ENCODE peak calls at places on chromosomes 11 and 22, in seven cellular contexts. One of them, this sample, is unnamed.

GRCh38 chr22:42275176-42275575 is 4.7 kb upstream of the TCF20 start:
- DNase-seq in SK-N-SH: no peak
- DNase-seq in K562: no peak
- DNase-seq in HepG2: no peak
- DNase-seq in GM12892: no peak
- DNase-seq in GM12878: no peak
- DNase-seq in H1: no peak
- DNase-seq in this sample: no peak

GRCh38 chr11:10307022-10307410 is 2.1 kb downstream of the ADM start:
- DNase-seq in K562: no peak
- DNase-seq in HepG2: peak
- DNase-seq in GM12878: no peak
- DNase-seq in SK-N-SH: no peak
- DNase-seq in H1: no peak
- DNase-seq in GM12892: no peak
- DNase-seq in this sample: no peak

GRCh38 chr11:20501971-20502370 is 97.4 kb upstream of the SLC6A5 start:
- DNase-seq in H1: no peak
- DNase-seq in GM12892: no peak
- DNase-seq in GM12878: no peak
- DNase-seq in HepG2: no peak
- DNase-seq in K562: no peak
- DNase-seq in SK-N-SH: no peak
- DNase-seq in this sample: no peak

GRCh38 chr22:24695958-24696511 is 78.5 kb downstream of the PIWIL3 start:
- DNase-seq in SK-N-SH: no peak
- DNase-seq in K562: peak
- DNase-seq in HepG2: no peak
- DNase-seq in GM12878: no peak
- DNase-seq in H1: no peak
- DNase-seq in GM12892: no peak
- DNase-seq in this sample: no peak

GRCh38 chr11:108788565-108789199 is 123.8 kb downstream of the DDX10 start:
- DNase-seq in HepG2: peak
- DNase-seq in SK-N-SH: no peak
- DNase-seq in K562: peak
- DNase-seq in GM12892: no peak
- DNase-seq in H1: no peak
- DNase-seq in GM12878: no peak
- DNase-seq in this sample: no peak

GRCh38 chr22:27637604-27638003 is 164.0 kb downstream of the MN1 start:
- DNase-seq in GM12878: no peak
- DNase-seq in H1: no peak
- DNase-seq in GM12892: no peak
- DNase-seq in K562: no peak
- DNase-seq in SK-N-SH: no peak
- DNase-seq in HepG2: no peak
- DNase-seq in this sample: no peak

GRCh38 chr22:40022536-40023225 is 27.9 kb downstream of the FAM83F start:
- DNase-seq in GM12892: no peak
- DNase-seq in HepG2: no peak
- DNase-seq in GM12878: no peak
- DNase-seq in H1: no peak
- DNase-seq in SK-N-SH: no peak
- DNase-seq in K562: no peak
- DNase-seq in this sample: no peak

GRCh38 chr11:126149759-126150236 is 61.7 kb downstream of the RPUSD4 start:
- DNase-seq in SK-N-SH: no peak
- DNase-seq in HepG2: no peak
- DNase-seq in GM12878: no peak
- DNase-seq in GM12892: no peak
- DNase-seq in K562: no peak
- DNase-seq in H1: no peak
- DNase-seq in this sample: no peak

GRCh38 chr22:27438271-27438980 is 363.1 kb downstream of the MN1 start:
- DNase-seq in K562: no peak
- DNase-seq in SK-N-SH: peak
- DNase-seq in HepG2: no peak
- DNase-seq in H1: no peak
- DNase-seq in GM12878: no peak
- DNase-seq in GM12892: no peak
- DNase-seq in this sample: no peak

GRCh38 chr11:93537022-93537421 is 6.2 kb downstream of the SMCO4 start:
- DNase-seq in H1: no peak
- DNase-seq in K562: no peak
- DNase-seq in GM12892: no peak
- DNase-seq in GM12878: no peak
- DNase-seq in HepG2: no peak
- DNase-seq in SK-N-SH: no peak
- DNase-seq in this sample: no peak
- TF ChIP-seq TAF1 in H1: no peak
- TF ChIP-seq TAF1 in K562: no peak
- TF ChIP-seq TAF1 in GM12892: no peak
- TF ChIP-seq TAF1 in GM12878: no peak
- TF ChIP-seq TAF1 in HepG2: no peak
- TF ChIP-seq TAF1 in SK-N-SH: no peak
- TF ChIP-seq TAF1 in this sample: no peak

GRCh38 chr11:3971756-3972404 is 116.4 kb downstream of the STIM1 start:
- DNase-seq in GM12878: no peak
- DNase-seq in GM12892: no peak
- DNase-seq in K562: no peak
- DNase-seq in H1: no peak
- DNase-seq in SK-N-SH: no peak
- DNase-seq in HepG2: no peak
- DNase-seq in this sample: no peak
- TF ChIP-seq TAF1 in GM12878: no peak
- TF ChIP-seq TAF1 in GM12892: no peak
- TF ChIP-seq TAF1 in K562: no peak
- TF ChIP-seq TAF1 in H1: no peak
- TF ChIP-seq TAF1 in SK-N-SH: no peak
- TF ChIP-seq TAF1 in HepG2: no peak
- TF ChIP-seq TAF1 in this sample: no peak

GRCh38 chr11:18775492-18776292 is 15.9 kb downstream of the PTPN5 start:
- DNase-seq in SK-N-SH: peak
- DNase-seq in H1: peak
- DNase-seq in HepG2: peak
- DNase-seq in GM12892: peak
- DNase-seq in GM12878: no peak
- DNase-seq in K562: peak
- DNase-seq in this sample: peak
- TF ChIP-seq TAF1 in SK-N-SH: no peak
- TF ChIP-seq TAF1 in H1: no peak
- TF ChIP-seq TAF1 in HepG2: no peak
- TF ChIP-seq TAF1 in GM12892: no peak
- TF ChIP-seq TAF1 in GM12878: no peak
- TF ChIP-seq TAF1 in K562: no peak
- TF ChIP-seq TAF1 in this sample: no peak

GRCh38 chr22:49303061-49303735 is 524.5 kb downstream of the BRD1 start:
- DNase-seq in K562: no peak
- DNase-seq in GM12892: no peak
- DNase-seq in GM12878: no peak
- DNase-seq in SK-N-SH: no peak
- DNase-seq in HepG2: no peak
- DNase-seq in H1: no peak
- DNase-seq in this sample: no peak
- TF ChIP-seq TAF1 in K562: no peak
- TF ChIP-seq TAF1 in GM12892: no peak
- TF ChIP-seq TAF1 in GM12878: no peak
- TF ChIP-seq TAF1 in SK-N-SH: no peak
- TF ChIP-seq TAF1 in HepG2: no peak
- TF ChIP-seq TAF1 in H1: no peak
- TF ChIP-seq TAF1 in this sample: no peak

DNA sequence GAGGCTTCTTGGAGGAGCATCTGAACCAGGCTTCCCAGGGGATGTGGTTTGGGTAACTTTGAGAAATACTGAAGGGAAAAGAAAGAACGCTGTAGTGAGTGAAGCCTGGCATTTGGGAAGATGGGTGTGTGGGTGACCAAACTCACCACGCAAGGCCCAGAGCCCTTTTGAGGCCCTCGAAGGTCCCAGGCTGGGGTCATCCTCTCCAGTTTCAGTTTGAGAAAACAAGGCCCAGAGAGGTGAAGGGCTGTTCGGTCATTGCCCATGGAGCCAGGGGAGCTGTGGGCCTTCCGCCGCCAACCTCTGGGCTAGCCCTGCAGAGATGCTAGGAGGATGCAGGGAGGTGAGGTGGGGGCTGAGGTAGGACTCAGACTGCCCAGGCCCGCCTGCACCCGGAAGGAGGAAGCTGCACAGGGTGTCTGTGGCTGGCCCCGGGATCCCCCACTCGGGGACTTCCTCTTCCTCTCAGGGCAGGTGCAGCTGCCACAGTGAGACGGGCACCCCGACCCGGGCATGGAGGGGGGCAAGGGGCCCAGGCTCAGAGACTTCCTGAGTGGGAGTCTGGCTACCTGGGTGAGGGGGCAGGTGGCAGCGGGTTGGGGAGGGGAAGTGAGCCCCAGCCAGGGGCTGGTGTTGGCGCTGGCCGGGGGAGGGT is at the start of gene CCDC88B:
- DNase-seq in K562: no peak
- DNase-seq in GM12892: peak
- DNase-seq in GM12878: no peak
- DNase-seq in SK-N-SH: no peak
- DNase-seq in HepG2: no peak
- DNase-seq in H1: no peak
- DNase-seq in this sample: peak
- TF ChIP-seq TAF1 in K562: no peak
- TF ChIP-seq TAF1 in GM12892: no peak
- TF ChIP-seq TAF1 in GM12878: peak
- TF ChIP-seq TAF1 in SK-N-SH: no peak
- TF ChIP-seq TAF1 in HepG2: no peak
- TF ChIP-seq TAF1 in H1: no peak
- TF ChIP-seq TAF1 in this sample: peak

DNA sequence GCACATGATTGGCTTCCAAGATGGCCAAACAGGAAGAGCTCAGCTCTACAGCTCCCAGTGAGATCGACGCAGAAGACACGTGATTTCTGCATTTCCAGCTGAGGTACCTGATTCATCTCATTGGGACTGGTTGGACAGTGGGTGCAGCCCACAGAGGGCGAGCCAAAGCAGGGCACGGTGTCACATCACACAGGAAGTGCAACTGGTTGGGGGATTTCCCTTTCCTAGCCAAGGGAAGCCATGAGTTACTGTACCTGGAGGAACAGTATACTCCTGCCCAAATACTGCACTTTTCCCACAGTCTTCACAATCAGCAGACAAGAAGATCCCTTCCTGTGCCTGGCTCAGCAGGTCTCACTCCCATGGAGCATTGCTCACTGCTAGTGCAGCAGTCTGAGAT is 131.2 kb downstream of the DLG2 start:
- DNase-seq in H1: no peak
- DNase-seq in HepG2: no peak
- DNase-seq in GM12878: no peak
- DNase-seq in SK-N-SH: no peak
- DNase-seq in GM12892: no peak
- DNase-seq in K562: no peak
- DNase-seq in this sample: no peak
- TF ChIP-seq TAF1 in H1: no peak
- TF ChIP-seq TAF1 in HepG2: no peak
- TF ChIP-seq TAF1 in GM12878: no peak
- TF ChIP-seq TAF1 in SK-N-SH: no peak
- TF ChIP-seq TAF1 in GM12892: no peak
- TF ChIP-seq TAF1 in K562: no peak
- TF ChIP-seq TAF1 in this sample: no peak

GRCh38 chr11:26858098-26858497 is 135.8 kb upstream of the FIBIN start:
- DNase-seq in HepG2: no peak
- DNase-seq in SK-N-SH: no peak
- DNase-seq in GM12892: no peak
- DNase-seq in K562: no peak
- DNase-seq in H1: no peak
- DNase-seq in GM12878: no peak
- DNase-seq in this sample: no peak
- TF ChIP-seq TAF1 in HepG2: no peak
- TF ChIP-seq TAF1 in SK-N-SH: no peak
- TF ChIP-seq TAF1 in GM12892: no peak
- TF ChIP-seq TAF1 in K562: no peak
- TF ChIP-seq TAF1 in H1: no peak
- TF ChIP-seq TAF1 in GM12878: no peak
- TF ChIP-seq TAF1 in this sample: no peak